ENCODE peak calls at places on chromosomes 5 and 9, in eight cellular contexts. P is activated T-helper 1 cell treated with anti-CD3 and anti-CD28 coated beads, Interleukin-2, amount 50 U/mL, for 16 hours; O is progenitor cell of endocrine pancreas; V is left cardiac atrium; C is upper lobe of right lung; B is aorta; M is right cardiac atrium; E is activated CD4-positive, alpha-beta T cell treated with anti-CD3 and anti-CD28 coated beads for 48 hours. Q is an unnamed sample.

GRCh38 chr9:2465921-2466460 is 155.6 kb upstream of the VLDLR start:
- DNase-seq in P (no peak), O (no peak), V (no peak), C (no peak), B (no peak), M (no peak), E (no peak), Q (no peak)

GRCh38 chr5:169591636-169592035 is 8.1 kb downstream of the SPDL1 start:
- DNase-seq in P (no peak), O (no peak), V (no peak), C (no peak), B (no peak), M (no peak), E (no peak), Q (no peak)

GRCh38 chr5:14313986-14314690 is 171.0 kb downstream of the TRIO start:
- DNase-seq in P (no peak), O (no peak), V (no peak), C (no peak), B (no peak), M (no peak), E (no peak), Q (no peak)

GRCh38 chr5:9523090-9523813 is 22.6 kb downstream of the SEMA5A start:
- DNase-seq in P (no peak), O (no peak), V (no peak), C (no peak), B (no peak), M (no peak), E (no peak), Q (no peak)

GRCh38 chr5:31671339-31671741 is 32.4 kb downstream of the PDZD2 start:
- DNase-seq in P (no peak), O (no peak), V (peak; percentile 41), C (no peak), B (no peak), M (peak; percentile 71), E (no peak), Q (peak; percentile 39)

GRCh38 chr5:21919417-21920022 is 933.6 kb downstream of the CDH12 start:
- DNase-seq in P (no peak), O (peak; percentile 12), V (no peak), C (no peak), B (no peak), M (no peak), E (no peak), Q (no peak)

GRCh38 chr9:357560-357959 is 142.9 kb downstream of the DOCK8 start:
- DNase-seq in P (no peak), O (no peak), V (no peak), C (no peak), B (no peak), M (no peak), E (no peak), Q (no peak)

GRCh38 chr5:108728566-108729305 is 19.0 kb upstream of the FER start:
- DNase-seq in P (peak; percentile 18), O (no peak), V (no peak), C (no peak), B (no peak), M (no peak), E (peak; percentile 53), Q (no peak)

GRCh38 chr9:75914936-75915335 is 24.5 kb downstream of the PCSK5 start:
- DNase-seq in P (no peak), O (no peak), V (no peak), C (no peak), B (no peak), M (no peak), E (no peak), Q (no peak)

GRCh38 chr9:137458194-137459146 is 664 bp downstream of the NSMF start:
- DNase-seq in P (no peak), O (no peak), V (peak; percentile 32), C (peak; percentile 76), B (peak; percentile 88), M (peak; percentile 77), E (no peak), Q (no peak)

GRCh38 chr9:98808411-98808815 is 943 bp downstream of the GALNT12 start:
- DNase-seq in P (no peak), O (no peak), V (no peak), C (peak; percentile 93), B (no peak), M (peak; percentile 62), E (no peak), Q (no peak)

GRCh38 chr9:95055337-95055850 is 262.1 kb downstream of the FANCC start:
- DNase-seq in P (no peak), O (no peak), V (no peak), C (no peak), B (no peak), M (no peak), E (no peak), Q (no peak)

GRCh38 chr5:172973931-172974330 is 9.6 kb upstream of the ATP6V0E1 start:
- DNase-seq in P (no peak), O (no peak), V (no peak), C (no peak), B (no peak), M (no peak), E (no peak), Q (no peak)

GRCh38 chr5:142977363-142978051 is 207.3 kb downstream of the ARHGAP26 start:
- DNase-seq in P (peak; percentile 20), O (no peak), V (no peak), C (no peak), B (no peak), M (peak; percentile 34), E (peak; percentile 41), Q (no peak)

GRCh38 chr9:97411789-97412627 is at the start of gene TDRD7:
- DNase-seq in P (peak; percentile 92), O (peak; percentile 86), V (peak; percentile 91), C (peak; percentile 95), B (peak; percentile 97), M (peak; percentile 96), E (peak; percentile 92), Q (peak; percentile 87)

GRCh38 chr5:159819671-159820411 is 96.4 kb upstream of the ADRA1B start:
- DNase-seq in P (no peak), O (no peak), V (peak; percentile 76), C (peak; percentile 73), B (no peak), M (peak; percentile 89), E (no peak), Q (peak; percentile 72)

GRCh38 chr5:79924936-79925893 is 65.8 kb downstream of the MTX3 start:
- DNase-seq in P (no peak), O (no peak), V (no peak), C (no peak), B (no peak), M (no peak), E (peak; percentile 30), Q (no peak)

GRCh38 chr5:137696481-137696880 is 39.4 kb downstream of the KLHL3 start:
- DNase-seq in P (no peak), O (no peak), V (no peak), C (no peak), B (no peak), M (no peak), E (peak; percentile 67), Q (no peak)

GRCh38 chr9:89483592-89484474 is 14.1 kb downstream of the SEMA4D start:
- DNase-seq in P (peak; percentile 53), O (no peak), V (peak; percentile 52), C (no peak), B (no peak), M (peak; percentile 78), E (peak; percentile 75), Q (no peak)

GRCh38 chr9:115442054-115442453 is 324.1 kb upstream of the TNC start:
- DNase-seq in P (no peak), O (no peak), V (no peak), C (no peak), B (no peak), M (no peak), E (no peak), Q (no peak)

GRCh38 chr9:36503172-36504153 is 69.2 kb upstream of the MELK start:
- DNase-seq in P (no peak), O (no peak), V (no peak), C (no peak), B (no peak), M (no peak), E (no peak), Q (no peak)

GRCh38 chr9:116860509-116861120 is 173.5 kb downstream of the TRIM32 start:
- DNase-seq in P (no peak), O (peak; percentile 58), V (peak; percentile 73), C (no peak), B (peak; percentile 77), M (peak; percentile 89), E (peak; percentile 40), Q (peak; percentile 47)

GRCh38 chr5:141476132-141476909 is 555 bp downstream of the PCDHGC3 start:
- DNase-seq in P (no peak), O (no peak), V (peak; percentile 75), C (peak; percentile 72), B (peak; percentile 88), M (peak; percentile 90), E (no peak), Q (peak; percentile 64)

GRCh38 chr9:93114169-93114983 is 18.4 kb downstream of the CARD19 start:
- DNase-seq in P (no peak), O (no peak), V (peak; percentile 20), C (peak; percentile 67), B (peak; percentile 69), M (peak; percentile 39), E (no peak), Q (peak; percentile 13)

GRCh38 chr5:142671801-142672200 is 14.1 kb downstream of the FGF1 start:
- DNase-seq in P (no peak), O (no peak), V (no peak), C (no peak), B (no peak), M (no peak), E (no peak), Q (no peak)

GRCh38 chr5:117881426-117882230 is 1106.7 kb downstream of the DTWD2 start:
- DNase-seq in P (no peak), O (no peak), V (no peak), C (no peak), B (no peak), M (no peak), E (no peak), Q (no peak)